ENCODE peak calls at places on chromosomes 13 and 19, in five cellular contexts. E, G, X, H and U are unnamed samples.
A peak's percentile ranks its signal among the peaks of the same experiment; 100 is the strongest.

GRCh38 chr19:49952475-49952829 is 8.5 kb downstream of the SIGLEC11 start:
- DNase-seq in E (peak; percentile 15), G (no peak), X (no peak), H (no peak), U (no peak)

GRCh38 chr13:95552539-95553270 is at the start of gene CLDN10:
- DNase-seq in E (no peak), G (no peak), X (no peak), H (no peak), U (no peak)

GRCh38 chr13:90105276-90105675 is 1242.2 kb upstream of the MIR17HG start:
- DNase-seq in E (no peak), G (no peak), X (no peak), H (no peak), U (peak; percentile 78)

GRCh38 chr19:27746691-27747380 is 1466.1 kb downstream of the UQCRFS1 start:
- DNase-seq in E (peak; percentile 23), G (no peak), X (no peak), H (peak; percentile 51), U (no peak)

GRCh38 chr13:59182241-59182640 is 981.5 kb downstream of the DIAPH3 start:
- DNase-seq in E (no peak), G (no peak), X (no peak), H (no peak), U (no peak)

GRCh38 chr19:39802958-39803357 is 24.3 kb downstream of the LEUTX start:
- DNase-seq in E (no peak), G (no peak), X (no peak), H (no peak), U (no peak)

GRCh38 chr19:36032251-36033104 is at the start of gene CLIP3:
- DNase-seq in E (peak; percentile 35), G (peak; percentile 58), X (peak; percentile 15), H (peak; percentile 80), U (no peak)

GRCh38 chr19:55259540-55260210 is 858 bp upstream of the PPP6R1 start:
- DNase-seq in E (no peak), G (no peak), X (no peak), H (peak; percentile 62), U (no peak)

GRCh38 chr13:72696590-72696989 is 30.8 kb downstream of the MZT1 start:
- DNase-seq in E (no peak), G (no peak), X (no peak), H (no peak), U (no peak)

GRCh38 chr19:38727868-38728660 is 16.2 kb downstream of the CAPN12 start:
- DNase-seq in E (peak; percentile 94), G (no peak), X (no peak), H (no peak), U (no peak)

GRCh38 chr13:33349314-33349995 is 63.9 kb upstream of the STARD13 start:
- DNase-seq in E (peak; percentile 33), G (no peak), X (no peak), H (no peak), U (no peak)

GRCh38 chr13:99969368-99969933 is 2.1 kb downstream of the ZIC5 start:
- DNase-seq in E (no peak), G (no peak), X (no peak), H (peak; percentile 33), U (no peak)

GRCh38 chr19:39557791-39558622 is 18.0 kb upstream of the EID2 start:
- DNase-seq in E (no peak), G (no peak), X (peak; percentile 19), H (no peak), U (no peak)

GRCh38 chr19:29478578-29479565 is 46.9 kb upstream of the VSTM2B start:
- DNase-seq in E (no peak), G (peak; percentile 14), X (no peak), H (peak; percentile 45), U (no peak)

GRCh38 chr19:16048583-16048982 is 27.7 kb upstream of the TPM4 start:
- DNase-seq in E (no peak), G (no peak), X (no peak), H (no peak), U (no peak)

GRCh38 chr13:112954488-112955270 is 14.3 kb upstream of the MCF2L start:
- DNase-seq in E (no peak), G (no peak), X (no peak), H (no peak), U (no peak)

GRCh38 chr19:3284759-3285646 is 60.5 kb downstream of the CELF5 start:
- DNase-seq in E (peak; percentile 54), G (peak; percentile 57), X (peak; percentile 55), H (peak; percentile 63), U (peak; percentile 41)

GRCh38 chr19:23817519-23817918 is 58.8 kb upstream of the ZNF681 start:
- DNase-seq in E (peak; percentile 85), G (no peak), X (peak; percentile 7), H (peak; percentile 65), U (no peak)

GRCh38 chr13:97020194-97020593 is 25.9 kb upstream of the OXGR1 start:
- DNase-seq in E (no peak), G (no peak), X (no peak), H (no peak), U (no peak)

GRCh38 chr19:10087296-10088061 is 1.4 kb downstream of the SHFL start:
- DNase-seq in E (no peak), G (no peak), X (no peak), H (no peak), U (no peak)

GRCh38 chr19:2475018-2475701 is 767 bp upstream of the GADD45B start:
- DNase-seq in E (peak; percentile 67), G (peak; percentile 70), X (peak; percentile 68), H (no peak), U (no peak)

GRCh38 chr19:6847828-6848200 is 39.6 kb upstream of the ADGRE1 start:
- DNase-seq in E (no peak), G (no peak), X (no peak), H (no peak), U (no peak)

GRCh38 chr19:18091217-18091608 is 4.5 kb upstream of the IL12RB1 start:
- DNase-seq in E (peak; percentile 49), G (peak; percentile 84), X (peak; percentile 79), H (no peak), U (no peak)

DNA sequence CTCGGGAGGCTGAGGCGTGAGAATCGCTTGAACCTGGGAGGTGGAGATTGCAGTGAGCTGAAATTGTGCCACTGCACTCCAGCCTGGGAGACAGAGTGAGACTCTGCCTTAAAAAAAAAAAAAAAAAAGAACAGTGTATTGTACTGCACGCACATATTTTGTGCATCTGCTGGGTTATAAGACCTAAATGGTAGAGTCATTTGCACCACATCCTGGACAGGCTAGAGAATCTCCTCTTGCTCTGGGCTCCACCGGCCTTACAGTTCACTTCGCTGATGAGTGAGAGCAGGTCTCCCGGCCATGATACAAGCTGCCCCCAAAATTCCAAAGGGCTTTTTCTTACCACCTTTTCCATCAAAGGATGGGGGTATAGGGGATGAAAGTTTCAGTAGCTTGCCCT is 7.2 kb upstream of the SAE1 start:
- DNase-seq in E (no peak), G (no peak), X (no peak), H (no peak), U (no peak)
- H3K27ac ChIP-seq in E (no peak overlapping the region), G (no peak overlapping the region), X (no peak overlapping the region), H (no peak overlapping the region), U (no peak overlapping the region)

GRCh38 chr13:25742220-25742619 is 309.6 kb downstream of the SHISA2 start:
- DNase-seq in E (no peak), G (no peak), X (no peak), H (no peak), U (no peak)

GRCh38 chr13:25741796-25742195 is 310.0 kb downstream of the SHISA2 start:
- DNase-seq in E (no peak), G (no peak), X (no peak), H (no peak), U (no peak)

GRCh38 chr13:25744176-25744575 is 307.6 kb downstream of the SHISA2 start:
- DNase-seq in E (no peak), G (no peak), X (no peak), H (no peak), U (no peak)

GRCh38 chr13:25738797-25739196 is 313.0 kb downstream of the SHISA2 start:
- DNase-seq in E (no peak), G (no peak), X (no peak), H (no peak), U (no peak)

DNA sequence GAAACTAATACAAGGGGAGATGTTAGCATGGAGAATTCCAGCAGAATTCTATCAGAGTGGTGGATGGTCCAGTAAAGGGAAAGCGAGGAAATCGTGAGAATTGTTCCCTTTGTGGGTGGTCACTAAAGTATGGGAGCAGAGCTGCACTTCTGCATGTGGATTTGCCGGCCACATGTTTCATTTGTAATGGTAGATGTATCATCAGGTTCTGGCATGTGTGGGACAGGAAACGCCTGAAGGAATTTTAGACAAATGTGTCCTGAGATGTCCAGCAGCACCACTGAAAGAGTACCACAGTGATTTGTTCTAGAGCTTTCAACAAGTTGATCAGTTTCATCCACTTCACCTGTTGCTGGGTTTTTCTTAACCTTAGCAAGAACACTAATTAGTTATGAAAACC is 308.4 kb downstream of the SHISA2 start:
- DNase-seq in E (no peak), G (no peak), X (no peak), H (no peak), U (no peak)
- H3K27ac ChIP-seq in E (no peak overlapping the region), G (no peak overlapping the region), X (no peak overlapping the region), H (no peak overlapping the region), U (no peak overlapping the region)

DNA sequence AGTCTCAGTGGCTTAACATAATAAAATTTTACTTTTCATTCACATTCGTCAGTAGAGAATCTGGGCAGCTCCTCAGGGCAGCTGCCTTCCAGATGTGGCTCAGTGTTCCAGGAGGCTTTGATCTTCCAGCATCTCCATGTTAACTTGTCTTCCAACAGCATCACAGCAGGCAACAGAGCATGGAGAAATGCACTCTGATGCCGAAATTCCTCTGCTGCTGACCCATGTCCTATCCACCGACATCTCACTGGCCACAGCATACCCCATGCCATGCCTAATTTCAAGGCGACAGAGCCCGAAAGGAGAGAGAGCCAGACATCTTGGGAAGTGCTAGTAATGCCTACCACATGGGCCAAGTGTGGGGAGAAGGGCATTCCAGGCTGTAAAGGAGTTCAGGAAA is 64.9 kb upstream of the MEDAG start:
- DNase-seq in E (no peak), G (no peak), X (no peak), H (no peak), U (no peak)
- H3K27ac ChIP-seq in E (no peak overlapping the region), G (no peak overlapping the region), X (no peak overlapping the region), H (no peak overlapping the region), U (no peak overlapping the region)

GRCh38 chr13:102697929-102698648 is 3.2 kb upstream of the METTL21C start:
- DNase-seq in E (no peak), G (no peak), X (no peak), H (no peak), U (no peak)

GRCh38 chr13:102698649-102698980 is 3.8 kb upstream of the METTL21C start:
- DNase-seq in E (no peak), G (no peak), X (no peak), H (no peak), U (no peak)

GRCh38 chr13:102696465-102696864 is 1.6 kb upstream of the METTL21C start:
- DNase-seq in E (no peak), G (no peak), X (no peak), H (no peak), U (no peak)

GRCh38 chr13:102699419-102699961 is 4.6 kb upstream of the METTL21C start:
- DNase-seq in E (no peak), G (no peak), X (no peak), H (no peak), U (no peak)

GRCh38 chr13:102697264-102697663 is 2.4 kb upstream of the METTL21C start:
- DNase-seq in E (no peak), G (no peak), X (no peak), H (no peak), U (no peak)
- H3K27ac ChIP-seq in E (no peak overlapping the region), G (no peak overlapping the region), X (no peak overlapping the region), H (no peak overlapping the region), U (no peak overlapping the region)